ENCODE peak calls at places on chromosomes 7 and 10, in seven cellular contexts. D is H54; G is left colon; R is activated naive CD4-positive, alpha-beta T cell treated with anti-CD3 and anti-CD28 coated beads, Interleukin-2, amount 50 U/mL, for 72 hours; N is type B pancreatic cell; K is body of pancreas; Q is AG09319. O is an unnamed sample.

GRCh38 chr7:105196473-105196872 is 182.5 kb downstream of the KMT2E start:
- DNase-seq in D (no peak), G (no peak), R (no peak), N (no peak), K (no peak), Q (no peak), O (no peak)

GRCh38 chr10:108360187-108360586 is 1195.7 kb upstream of the SORCS1 start:
- DNase-seq in D (no peak), G (no peak), R (no peak), N (no peak), K (no peak), Q (no peak), O (no peak)

GRCh38 chr7:138460176-138460648 is at the start of gene TRIM24:
- DNase-seq in D (no peak), G (peak), R (peak), N (no peak), K (no peak), Q (no peak), O (no peak)

GRCh38 chr10:86138551-86139065 is 228.0 kb downstream of the GRID1 start:
- DNase-seq in D (no peak), G (no peak), R (no peak), N (no peak), K (no peak), Q (no peak), O (no peak)

GRCh38 chr7:106793015-106793651 is 71.9 kb upstream of the PIK3CG start:
- DNase-seq in D (no peak), G (no peak), R (peak), N (no peak), K (peak), Q (no peak), O (no peak)

GRCh38 chr10:12483996-12484944 is 134.9 kb downstream of the CAMK1D start:
- DNase-seq in D (no peak), G (peak), R (no peak), N (no peak), K (no peak), Q (no peak), O (peak)

GRCh38 chr7:78151229-78151628 is 352.7 kb downstream of the PHTF2 start:
- DNase-seq in D (no peak), G (no peak), R (no peak), N (no peak), K (no peak), Q (peak), O (no peak)

GRCh38 chr7:36513393-36513792 is 123.7 kb downstream of the ANLN start:
- DNase-seq in D (no peak), G (no peak), R (no peak), N (no peak), K (no peak), Q (no peak), O (no peak)

GRCh38 chr7:115135111-115135510 is 213.2 kb downstream of the MDFIC start:
- DNase-seq in D (no peak), G (no peak), R (no peak), N (no peak), K (no peak), Q (no peak), O (no peak)

GRCh38 chr10:118542205-118542604 is 53.2 kb downstream of the PRLHR start:
- DNase-seq in D (no peak), G (no peak), R (no peak), N (peak), K (no peak), Q (no peak), O (no peak)

GRCh38 chr10:73889014-73889413 is 14.7 kb upstream of the CAMK2G start:
- DNase-seq in D (peak), G (no peak), R (no peak), N (no peak), K (no peak), Q (no peak), O (peak)

GRCh38 chr10:118816471-118817168 is 61.9 kb upstream of the CACUL1 start:
- DNase-seq in D (no peak), G (no peak), R (no peak), N (no peak), K (no peak), Q (no peak), O (no peak)

GRCh38 chr10:73907841-73908517 is 3.0 kb upstream of the PLAU start:
- DNase-seq in D (no peak), G (peak), R (no peak), N (no peak), K (no peak), Q (no peak), O (no peak)

GRCh38 chr7:113128028-113128427 is 9.7 kb upstream of the SMIM30 start:
- DNase-seq in D (no peak), G (no peak), R (no peak), N (no peak), K (no peak), Q (no peak), O (no peak)